ENCODE peak calls at places on chromosomes 11 and 22, in four cellular contexts. One of them, this sample, is unnamed.

GRCh38 chr11:67273260-67273990 is 7.2 kb downstream of the GRK2 start:
- DNase-seq in GM12878: no peak
- DNase-seq in K562: no peak
- DNase-seq in HEK293T: no peak
- DNase-seq in this sample: no peak

GRCh38 chr11:73227571-73228211 is 9.6 kb downstream of the P2RY2 start:
- DNase-seq in GM12878: no peak
- DNase-seq in HEK293T: no peak
- DNase-seq in K562: peak
- DNase-seq in this sample: no peak

GRCh38 chr11:16603890-16604783 is 134.3 kb upstream of the C11orf58 start:
- DNase-seq in GM12878: no peak
- DNase-seq in HEK293T: peak
- DNase-seq in K562: peak
- DNase-seq in this sample: no peak

GRCh38 chr11:45982656-45983470 is 60.4 kb downstream of the LARGE2 start:
- DNase-seq in GM12878: no peak
- DNase-seq in K562: peak
- DNase-seq in HEK293T: peak
- DNase-seq in this sample: no peak

GRCh38 chr11:75563978-75564552 is 2.0 kb downstream of the SERPINH1 start:
- DNase-seq in HEK293T: peak
- DNase-seq in K562: peak
- DNase-seq in GM12878: no peak
- DNase-seq in this sample: peak

GRCh38 chr22:23214398-23214797 is 34.1 kb downstream of the BCR start:
- DNase-seq in HEK293T: no peak
- DNase-seq in K562: peak
- DNase-seq in GM12878: no peak
- DNase-seq in this sample: no peak

GRCh38 chr11:288328-289144 is at the start of gene PGGHG:
- DNase-seq in K562: no peak
- DNase-seq in HEK293T: peak
- DNase-seq in GM12878: no peak
- DNase-seq in this sample: no peak

GRCh38 chr22:27801616-27802388 is at the start of gene MN1:
- DNase-seq in K562: no peak
- DNase-seq in HEK293T: peak
- DNase-seq in GM12878: no peak
- DNase-seq in this sample: no peak

GRCh38 chr11:11524436-11525038 is 97.3 kb downstream of the GALNT18 start:
- DNase-seq in GM12878: no peak
- DNase-seq in HEK293T: no peak
- DNase-seq in K562: no peak
- DNase-seq in this sample: no peak

GRCh38 chr11:28913883-28914282 is 805.7 kb downstream of the METTL15 start:
- DNase-seq in HEK293T: no peak
- DNase-seq in K562: no peak
- DNase-seq in GM12878: no peak
- DNase-seq in this sample: no peak

GRCh38 chr22:19849800-19850481 is 4.7 kb downstream of the GNB1L start:
- DNase-seq in GM12878: no peak
- DNase-seq in K562: no peak
- DNase-seq in HEK293T: no peak
- DNase-seq in this sample: no peak

GRCh38 chr11:62544521-62545436 is 1.8 kb downstream of the AHNAK start:
- DNase-seq in HEK293T: peak
- DNase-seq in GM12878: no peak
- DNase-seq in K562: peak
- DNase-seq in this sample: no peak

GRCh38 chr11:46895821-46896220 is 22.5 kb downstream of the LRP4 start:
- DNase-seq in HEK293T: no peak
- DNase-seq in GM12878: no peak
- DNase-seq in K562: no peak
- DNase-seq in this sample: no peak

GRCh38 chr11:3050386-3051325 is 6.6 kb downstream of the CARS1 start:
- DNase-seq in GM12878: no peak
- DNase-seq in K562: no peak
- DNase-seq in HEK293T: no peak
- DNase-seq in this sample: no peak

GRCh38 chr11:1515082-1516060 is 28.8 kb upstream of the MOB2 start:
- DNase-seq in GM12878: no peak
- DNase-seq in K562: peak
- DNase-seq in HEK293T: peak
- DNase-seq in this sample: peak

GRCh38 chr22:37690407-37690806 is 4.3 kb downstream of the NOL12 start:
- DNase-seq in GM12878: no peak
- DNase-seq in HEK293T: no peak
- DNase-seq in K562: no peak
- DNase-seq in this sample: no peak

GRCh38 chr11:96341237-96342130 is 1.5 kb downstream of the MAML2 start:
- DNase-seq in K562: peak
- DNase-seq in HEK293T: no peak
- DNase-seq in GM12878: no peak
- DNase-seq in this sample: peak

GRCh38 chr11:16925495-16926065 is 88.6 kb downstream of the PLEKHA7 start:
- DNase-seq in GM12878: no peak
- DNase-seq in HEK293T: peak
- DNase-seq in K562: no peak
- DNase-seq in this sample: peak

GRCh38 chr11:130131957-130132850 is 27.4 kb upstream of the ST14 start:
- DNase-seq in GM12878: peak
- DNase-seq in HEK293T: peak
- DNase-seq in K562: peak
- DNase-seq in this sample: peak

GRCh38 chr11:123018702-123019101 is 37.1 kb upstream of the BSX start:
- DNase-seq in K562: no peak
- DNase-seq in HEK293T: no peak
- DNase-seq in GM12878: no peak
- DNase-seq in this sample: no peak

DNA sequence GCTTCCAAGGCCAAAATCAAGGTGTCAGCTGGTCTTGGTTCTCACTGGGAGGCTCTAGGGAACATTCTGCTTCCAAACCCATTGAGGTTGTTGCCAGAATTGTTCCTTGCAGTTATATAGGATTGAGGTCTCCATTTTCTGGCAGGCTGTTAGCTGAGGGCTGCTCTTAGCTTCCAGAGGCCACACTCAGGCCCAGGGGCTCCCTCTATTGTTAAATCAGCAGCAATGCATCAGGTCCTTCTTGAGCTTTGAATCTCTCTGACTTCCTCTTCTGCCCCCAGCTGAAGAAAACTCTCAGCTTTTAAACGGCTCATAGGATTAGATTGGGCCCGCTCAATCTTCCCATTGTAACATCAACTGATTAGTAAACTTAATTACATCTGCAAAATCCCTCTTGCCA is 39.3 kb upstream of the BSX start:
- DNase-seq in K562: no peak
- DNase-seq in GM12878: no peak
- DNase-seq in HEK293T: peak
- DNase-seq in this sample: peak
- TF ChIP-seq SP1 in K562: no peak
- TF ChIP-seq SP1 in GM12878: no peak
- TF ChIP-seq SP1 in HEK293T: no peak
- TF ChIP-seq SP1 in this sample: no peak

GRCh38 chr11:56748597-56748996 is at the start of gene OR9G4:
- DNase-seq in HEK293T: no peak
- DNase-seq in GM12878: no peak
- DNase-seq in K562: no peak
- DNase-seq in this sample: no peak
- TF ChIP-seq TARDBP in HEK293T: no peak
- TF ChIP-seq TARDBP in GM12878: no peak
- TF ChIP-seq TARDBP in K562: no peak
- TF ChIP-seq TARDBP in this sample: no peak

GRCh38 chr22:29912605-29913398 is 29.8 kb downstream of the MTMR3 start:
- DNase-seq in HEK293T: no peak
- DNase-seq in K562: no peak
- DNase-seq in GM12878: no peak
- DNase-seq in this sample: no peak
- TF ChIP-seq SP1 in HEK293T: no peak
- TF ChIP-seq SP1 in K562: no peak
- TF ChIP-seq SP1 in GM12878: no peak
- TF ChIP-seq SP1 in this sample: no peak

DNA sequence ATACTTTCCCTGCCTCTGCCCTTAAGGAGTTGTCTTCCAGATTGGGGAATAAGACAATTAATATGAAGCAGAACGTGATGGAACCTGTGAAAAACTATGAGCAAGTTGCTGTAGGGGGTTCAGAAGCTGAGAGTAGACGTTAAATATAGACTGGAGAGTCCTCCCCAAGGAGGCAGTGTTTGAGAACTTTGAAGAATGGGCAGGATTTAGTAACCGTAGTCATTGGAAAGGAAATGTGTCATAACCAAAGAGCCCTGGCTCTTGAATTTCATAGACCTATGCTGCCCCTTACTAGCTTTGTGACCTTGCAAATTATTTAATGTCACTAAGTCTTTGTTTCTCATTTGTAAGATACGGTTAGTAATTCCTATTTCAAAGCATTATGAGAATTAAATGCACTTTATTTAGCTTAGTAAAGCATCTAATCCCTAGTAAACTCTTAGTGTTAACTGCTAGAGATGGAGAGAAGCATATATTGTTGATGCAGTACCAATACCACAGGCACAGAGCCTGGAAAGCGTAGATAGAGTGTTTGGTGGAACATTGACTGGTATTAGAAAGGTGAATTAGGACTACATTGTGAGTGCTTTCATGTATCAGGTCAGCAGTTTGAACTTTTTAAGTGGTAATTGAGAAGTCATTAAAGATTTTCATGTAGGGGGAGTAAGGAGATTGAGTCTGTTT is 54.1 kb downstream of the MCAM start:
- DNase-seq in K562: no peak
- DNase-seq in GM12878: peak
- DNase-seq in HEK293T: no peak
- DNase-seq in this sample: no peak
- TF ChIP-seq TARDBP in K562: no peak
- TF ChIP-seq TARDBP in GM12878: no peak
- TF ChIP-seq TARDBP in HEK293T: no peak
- TF ChIP-seq TARDBP in this sample: no peak

This sample was measured in HepG2.